ENCODE peak calls at places on chromosomes 13 and 19, in four cellular contexts. C is H1, J is mesenchymal stem cell, O is neuronal stem cell. P is an unnamed sample.
A peak's percentile ranks its signal among the peaks of the same experiment; 100 is the strongest.

GRCh38 chr13:30394798-30395191 is 27.5 kb upstream of the UBE2L5 start:
- DNase-seq in J (peak; percentile 43), C (no peak), O (no peak), P (no peak)

GRCh38 chr19:6524326-6524725 is 6.5 kb upstream of the TNFSF9 start:
- DNase-seq in J (no peak), C (no peak), O (no peak), P (no peak)

GRCh38 chr13:97224544-97225324 is 2.6 kb downstream of the MBNL2 start:
- DNase-seq in J (peak; percentile 75), O (no peak), C (no peak), P (no peak)

GRCh38 chr13:41603917-41604316 is 146.6 kb downstream of the RGCC start:
- DNase-seq in J (peak; percentile 42), C (no peak), O (no peak), P (no peak)

GRCh38 chr19:10855879-10856522 is 7.8 kb downstream of the C19orf38 start:
- DNase-seq in J (no peak), C (no peak), O (no peak), P (peak; percentile 77)

GRCh38 chr19:4455742-4456565 is 1.6 kb downstream of the UBXN6 start:
- DNase-seq in C (no peak), O (no peak), J (peak; percentile 63), P (no peak)

GRCh38 chr13:30618186-30618937 is 642 bp downstream of the USPL1 start:
- DNase-seq in C (no peak), J (peak; percentile 41), O (peak; percentile 18), P (no peak)

GRCh38 chr13:98310485-98311199 is 133.6 kb upstream of the RNF113B start:
- DNase-seq in C (no peak), O (no peak), J (no peak), P (no peak)

GRCh38 chr19:3284759-3285646 is 60.5 kb downstream of the CELF5 start:
- DNase-seq in C (peak; percentile 100), J (peak; percentile 76), O (peak; percentile 96), P (peak; percentile 99)

GRCh38 chr13:32426191-32426980 is 1.5 kb downstream of the N4BP2L1 start:
- DNase-seq in J (peak; percentile 46), C (no peak), O (no peak), P (no peak)

GRCh38 chr13:44172411-44172810 is 201.2 kb upstream of the SERP2 start:
- DNase-seq in O (no peak), C (no peak), J (no peak), P (no peak)

GRCh38 chr19:48338802-48339660 is 13.7 kb downstream of the EMP3 start:
- DNase-seq in O (no peak), C (no peak), J (no peak), P (no peak)

GRCh38 chr19:16527971-16528521 is 14.2 kb downstream of the CHERP start:
- DNase-seq in J (peak; percentile 18), O (no peak), C (no peak), P (peak; percentile 56)

GRCh38 chr13:32060319-32060924 is 28.8 kb downstream of the FRY start:
- DNase-seq in O (no peak), J (no peak), C (no peak), P (no peak)

GRCh38 chr19:45881909-45882528 is 3.9 kb downstream of the IRF2BP1 start:
- DNase-seq in J (no peak), O (no peak), C (no peak), P (peak; percentile 76)
- H4K8ac ChIP-seq in J (peak overlapping the region; percentile 29), O (no peak overlapping the region), C (peak overlapping the region; percentile 22), P (no peak overlapping the region)

DNA sequence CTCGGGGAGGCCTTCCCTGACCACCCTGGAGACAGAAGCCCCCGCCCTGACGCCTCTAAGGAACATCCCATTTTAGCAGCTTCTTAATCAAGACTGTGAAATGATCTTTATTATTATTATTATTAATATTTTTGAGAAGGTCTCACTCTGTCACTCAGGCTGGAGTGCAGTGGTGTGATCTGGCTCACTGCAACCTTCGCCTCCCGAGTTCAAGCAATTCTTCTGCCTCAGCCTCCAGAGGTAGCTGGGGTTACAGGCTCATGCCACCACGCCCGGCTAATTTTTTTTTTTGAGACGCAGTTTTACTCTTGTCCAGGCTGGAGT is 3.6 kb upstream of the DAND5 start:
- DNase-seq in C (no peak), J (no peak), O (no peak), P (no peak)
- H3K27ac ChIP-seq in C (no peak overlapping the region), J (no peak overlapping the region), O (no peak overlapping the region), P (no peak overlapping the region)

GRCh38 chr13:113840541-113841354 is 23.1 kb downstream of the GAS6 start:
- DNase-seq in C (no peak), O (no peak), J (no peak), P (no peak)

GRCh38 chr13:113837554-113838355 is 26.1 kb downstream of the GAS6 start:
- DNase-seq in C (no peak), J (peak; percentile 98), O (no peak), P (peak; percentile 71)

GRCh38 chr13:113841355-113841653 is 22.6 kb downstream of the GAS6 start:
- DNase-seq in C (no peak), O (no peak), J (no peak), P (no peak)

GRCh38 chr13:113838711-113839201 is 25.1 kb downstream of the GAS6 start:
- DNase-seq in C (no peak), O (no peak), J (no peak), P (no peak)

GRCh38 chr13:113839536-113840204 is 24.2 kb downstream of the GAS6 start:
- DNase-seq in C (no peak), J (no peak), O (no peak), P (no peak)
- H4K8ac ChIP-seq in C (peak overlapping the region; percentile 62), J (peak overlapping the region; percentile 21), O (peak overlapping the region; percentile 65), P (no peak overlapping the region)

GRCh38 chr13:28707629-28708427 is 10.9 kb downstream of the SLC46A3 start:
- DNase-seq in O (no peak), J (peak; percentile 70), C (no peak), P (no peak)
- H3K27ac ChIP-seq in O (no peak overlapping the region), J (no peak overlapping the region), C (no peak overlapping the region), P (no peak overlapping the region)

P was measured in H9.